ENCODE peak calls at places on chromosomes 13 and 19, in nine cellular contexts. M is stimulated activated CD8-positive, alpha-beta memory T cell treated with anti-CD3 and anti-CD28 coated beads, Interleukin-15, amount 100 ng/mL, for 24 hours; S is kidney glomerular epithelial cell; R is NCI-H774; I is kidney epithelial cell; K is renal cortical epithelial cell; T is stimulated activated CD4-positive, alpha-beta T cell treated with anti-CD3 and anti-CD28 coated beads, Interleukin-1b, Interleukin-23, amount 100 ng/mL, for 48 hours; B is nucleus accumbens; Z is WTC11. D is an unnamed sample.

GRCh38 chr19:52217576-52217975 is 27.7 kb downstream of the PPP2R1A start:
- DNase-seq in M (no peak), S (no peak), R (no peak), I (no peak), K (no peak), T (no peak), B (no peak), Z (no peak), D (no peak)

GRCh38 chr13:89748716-89749115 is 1598.8 kb upstream of the MIR17HG start:
- DNase-seq in M (no peak), S (no peak), R (no peak), I (no peak), K (peak; percentile 28), T (no peak), B (no peak), Z (no peak), D (no peak)

GRCh38 chr19:58362272-58362994 is at the start of gene ZNF497:
- DNase-seq in M (peak; percentile 87), S (peak; percentile 89), R (peak; percentile 95), I (peak; percentile 75), K (peak; percentile 86), T (peak; percentile 97), B (peak; percentile 88), Z (peak; percentile 98), D (peak; percentile 92)

GRCh38 chr13:89393758-89394157 is 1722.6 kb downstream of the SLITRK5 start:
- DNase-seq in M (no peak), S (no peak), R (no peak), I (no peak), K (peak; percentile 58), T (no peak), B (no peak), Z (no peak), D (no peak)

GRCh38 chr19:24054044-24054935 is 32.7 kb upstream of the ZNF254 start:
- DNase-seq in M (no peak), S (peak; percentile 34), R (no peak), I (peak; percentile 38), K (peak; percentile 74), T (no peak), B (no peak), Z (no peak), D (no peak)

GRCh38 chr19:1164684-1165531 is 9.2 kb downstream of the SBNO2 start:
- DNase-seq in M (no peak), S (no peak), R (no peak), I (no peak), K (no peak), T (no peak), B (no peak), Z (peak; percentile 13), D (no peak)

GRCh38 chr19:1274852-1275259 is 474 bp upstream of the FAM174C start:
- DNase-seq in M (no peak), S (no peak), R (no peak), I (no peak), K (no peak), T (no peak), B (no peak), Z (no peak), D (no peak)

GRCh38 chr19:366951-367350 is 22.4 kb upstream of the MIER2 start:
- DNase-seq in M (no peak), S (no peak), R (no peak), I (no peak), K (no peak), T (no peak), B (no peak), Z (no peak), D (no peak)

GRCh38 chr13:99258946-99259345 is 767 bp upstream of the GPR18 start:
- DNase-seq in M (no peak), S (no peak), R (no peak), I (no peak), K (no peak), T (no peak), B (no peak), Z (no peak), D (no peak)

GRCh38 chr13:59492030-59492636 is 671.6 kb downstream of the DIAPH3 start:
- DNase-seq in M (no peak), S (no peak), R (no peak), I (no peak), K (no peak), T (no peak), B (no peak), Z (no peak), D (no peak)

GRCh38 chr13:76438050-76438449 is 448.2 kb downstream of the KCTD12 start:
- DNase-seq in M (no peak), S (no peak), R (no peak), I (no peak), K (no peak), T (no peak), B (no peak), Z (no peak), D (no peak)

GRCh38 chr19:12035220-12036172 is at the start of gene ZNF433:
- DNase-seq in M (peak; percentile 51), S (peak; percentile 53), R (peak; percentile 91), I (peak; percentile 23), K (peak; percentile 66), T (peak; percentile 78), B (peak; percentile 65), Z (peak; percentile 99), D (peak; percentile 87)

GRCh38 chr19:10112895-10113591 is 1.6 kb downstream of the P2RY11 start:
- DNase-seq in M (no peak), S (no peak), R (no peak), I (no peak), K (no peak), T (peak; percentile 70), B (no peak), Z (peak; percentile 86), D (peak; percentile 64)

GRCh38 chr13:114089341-114089740 is 43.1 kb downstream of the RASA3 start:
- DNase-seq in M (no peak), S (no peak), R (no peak), I (no peak), K (no peak), T (no peak), B (no peak), Z (peak; percentile 11), D (no peak)

GRCh38 chr13:27449081-27449603 is 1.2 kb downstream of the MTIF3 start:
- DNase-seq in M (no peak), S (no peak), R (no peak), I (no peak), K (no peak), T (no peak), B (no peak), Z (no peak), D (no peak)

GRCh38 chr19:15245370-15246197 is 13.3 kb upstream of the EPHX3 start:
- DNase-seq in M (no peak), S (no peak), R (no peak), I (no peak), K (no peak), T (no peak), B (no peak), Z (no peak), D (no peak)

D was measured in Kasumi-1.